ENCODE peak calls at places on chromosomes 2 and 18, in six cellular contexts. G, I, H, Q, A and R are unnamed samples.

GRCh38 chr18:46621111-46621766 is 35.8 kb downstream of the LOXHD1 start:
- DNase-seq in G (no peak), H (no peak), Q (no peak), A (no peak), I (no peak), R (no peak)

GRCh38 chr2:134463726-134464076 is 209.8 kb downstream of the MGAT5 start:
- DNase-seq in H (no peak), Q (no peak), I (no peak), A (no peak), G (no peak), R (no peak)

GRCh38 chr2:101418704-101419663 is 31.7 kb upstream of the CREG2 start:
- DNase-seq in I (no peak), A (peak), G (no peak), H (peak), Q (peak), R (peak)

GRCh38 chr18:79950440-79951341 is 762 bp downstream of the SLC66A2 start:
- DNase-seq in Q (no peak), A (peak), I (no peak), H (peak), G (no peak), R (no peak)

GRCh38 chr18:59024829-59025228 is 114.9 kb upstream of the SEC11C start:
- DNase-seq in A (peak), I (no peak), H (no peak), G (no peak), Q (no peak), R (no peak)

GRCh38 chr2:39696838-39697237 is 31.1 kb downstream of the TMEM178A start:
- DNase-seq in G (no peak), Q (no peak), H (no peak), A (peak), I (no peak), R (no peak)

GRCh38 chr18:3721771-3722661 is 272.0 kb downstream of the TGIF1 start:
- DNase-seq in Q (no peak), I (no peak), G (no peak), H (no peak), A (no peak), R (no peak)

GRCh38 chr2:88860421-88861075 is 169.1 kb downstream of the RPIA start:
- DNase-seq in H (no peak), I (no peak), Q (no peak), G (no peak), A (no peak), R (no peak)

GRCh38 chr2:144517825-144518699 is 1.9 kb downstream of the ZEB2 start:
- DNase-seq in A (no peak), G (no peak), I (no peak), H (no peak), Q (no peak), R (no peak)

GRCh38 chr2:72953528-72953927 is 36.2 kb downstream of the EMX1 start:
- DNase-seq in Q (no peak), I (no peak), G (no peak), A (no peak), H (no peak), R (no peak)

GRCh38 chr18:53134711-53135110 is 794.7 kb downstream of the DCC start:
- DNase-seq in G (no peak), H (no peak), I (no peak), Q (no peak), A (no peak), R (no peak)